ENCODE peak calls at places on chromosomes 4 and X, in seven cellular contexts. One of them, this sample, is unnamed.

GRCh38 chr4:26434030-26434639 is 56.1 kb downstream of the CCKAR start:
- DNase-seq in CD8-positive, alpha-beta memory T cell: no peak
- DNase-seq in suprapubic skin: no peak
- DNase-seq in progenitor cell of endocrine pancreas: no peak
- DNase-seq in astrocyte of the hippocampus: no peak
- DNase-seq in posterior cingulate gyrus: no peak
- DNase-seq in stimulated activated CD4-positive, alpha-beta T cell treated with anti-CD3 and anti-CD28 coated beads, TNF-alpha, amount 100 ng/mL, for 24 hours: no peak
- DNase-seq in this sample: no peak

GRCh38 chr4:121796283-121796682 is 4.8 kb upstream of the EXOSC9 start:
- DNase-seq in posterior cingulate gyrus: no peak
- DNase-seq in astrocyte of the hippocampus: peak; percentile 26
- DNase-seq in progenitor cell of endocrine pancreas: no peak
- DNase-seq in CD8-positive, alpha-beta memory T cell: no peak
- DNase-seq in suprapubic skin: no peak
- DNase-seq in stimulated activated CD4-positive, alpha-beta T cell treated with anti-CD3 and anti-CD28 coated beads, TNF-alpha, amount 100 ng/mL, for 24 hours: no peak
- DNase-seq in this sample: no peak

GRCh38 chr4:159946983-159947645 is 844.2 kb downstream of the RAPGEF2 start:
- DNase-seq in stimulated activated CD4-positive, alpha-beta T cell treated with anti-CD3 and anti-CD28 coated beads, TNF-alpha, amount 100 ng/mL, for 24 hours: no peak
- DNase-seq in posterior cingulate gyrus: no peak
- DNase-seq in CD8-positive, alpha-beta memory T cell: no peak
- DNase-seq in progenitor cell of endocrine pancreas: no peak
- DNase-seq in suprapubic skin: no peak
- DNase-seq in astrocyte of the hippocampus: peak; percentile 84
- DNase-seq in this sample: no peak

GRCh38 chr4:766559-767283 is 59.2 kb downstream of the CPLX1 start:
- DNase-seq in suprapubic skin: no peak
- DNase-seq in stimulated activated CD4-positive, alpha-beta T cell treated with anti-CD3 and anti-CD28 coated beads, TNF-alpha, amount 100 ng/mL, for 24 hours: no peak
- DNase-seq in progenitor cell of endocrine pancreas: no peak
- DNase-seq in posterior cingulate gyrus: no peak
- DNase-seq in CD8-positive, alpha-beta memory T cell: no peak
- DNase-seq in astrocyte of the hippocampus: no peak
- DNase-seq in this sample: peak; percentile 23

GRCh38 chrX:3428762-3429161 is 82.3 kb upstream of the MXRA5 start:
- DNase-seq in stimulated activated CD4-positive, alpha-beta T cell treated with anti-CD3 and anti-CD28 coated beads, TNF-alpha, amount 100 ng/mL, for 24 hours: no peak
- DNase-seq in progenitor cell of endocrine pancreas: no peak
- DNase-seq in CD8-positive, alpha-beta memory T cell: no peak
- DNase-seq in posterior cingulate gyrus: no peak
- DNase-seq in suprapubic skin: no peak
- DNase-seq in astrocyte of the hippocampus: no peak
- DNase-seq in this sample: no peak

GRCh38 chr4:117137143-117137542 is 51.8 kb upstream of the TRAM1L1 start:
- DNase-seq in progenitor cell of endocrine pancreas: no peak
- DNase-seq in posterior cingulate gyrus: no peak
- DNase-seq in stimulated activated CD4-positive, alpha-beta T cell treated with anti-CD3 and anti-CD28 coated beads, TNF-alpha, amount 100 ng/mL, for 24 hours: no peak
- DNase-seq in CD8-positive, alpha-beta memory T cell: no peak
- DNase-seq in astrocyte of the hippocampus: peak; percentile 69
- DNase-seq in suprapubic skin: no peak
- DNase-seq in this sample: no peak

GRCh38 chrX:27675493-27675892 is 85.3 kb downstream of the DCAF8L2 start:
- DNase-seq in progenitor cell of endocrine pancreas: no peak
- DNase-seq in suprapubic skin: no peak
- DNase-seq in stimulated activated CD4-positive, alpha-beta T cell treated with anti-CD3 and anti-CD28 coated beads, TNF-alpha, amount 100 ng/mL, for 24 hours: no peak
- DNase-seq in posterior cingulate gyrus: no peak
- DNase-seq in CD8-positive, alpha-beta memory T cell: no peak
- DNase-seq in astrocyte of the hippocampus: no peak
- DNase-seq in this sample: no peak

GRCh38 chr4:148061139-148061476 is 329.2 kb downstream of the ARHGAP10 start:
- DNase-seq in suprapubic skin: no peak
- DNase-seq in progenitor cell of endocrine pancreas: no peak
- DNase-seq in astrocyte of the hippocampus: no peak
- DNase-seq in posterior cingulate gyrus: no peak
- DNase-seq in stimulated activated CD4-positive, alpha-beta T cell treated with anti-CD3 and anti-CD28 coated beads, TNF-alpha, amount 100 ng/mL, for 24 hours: no peak
- DNase-seq in CD8-positive, alpha-beta memory T cell: no peak
- DNase-seq in this sample: no peak

GRCh38 chr4:165115301-165115700 is 2.6 kb upstream of the TMEM192 start:
- DNase-seq in posterior cingulate gyrus: no peak
- DNase-seq in progenitor cell of endocrine pancreas: no peak
- DNase-seq in suprapubic skin: no peak
- DNase-seq in astrocyte of the hippocampus: no peak
- DNase-seq in CD8-positive, alpha-beta memory T cell: no peak
- DNase-seq in stimulated activated CD4-positive, alpha-beta T cell treated with anti-CD3 and anti-CD28 coated beads, TNF-alpha, amount 100 ng/mL, for 24 hours: no peak
- DNase-seq in this sample: no peak

GRCh38 chrX:12390301-12390700 is 252.0 kb downstream of the FRMPD4 start:
- DNase-seq in stimulated activated CD4-positive, alpha-beta T cell treated with anti-CD3 and anti-CD28 coated beads, TNF-alpha, amount 100 ng/mL, for 24 hours: no peak
- DNase-seq in astrocyte of the hippocampus: no peak
- DNase-seq in CD8-positive, alpha-beta memory T cell: no peak
- DNase-seq in progenitor cell of endocrine pancreas: no peak
- DNase-seq in suprapubic skin: no peak
- DNase-seq in posterior cingulate gyrus: no peak
- DNase-seq in this sample: no peak